ENCODE peak calls at places on chromosomes 5 and 9, in five cellular contexts. One of them, this sample, is unnamed.
A peak's percentile ranks its signal among the peaks of the same experiment; 100 is the strongest.

GRCh38 chr5:139146809-139147742 is 51.1 kb downstream of the SIL1 start:
- DNase-seq in activated effector memory CD4-positive, alpha-beta T cell treated with Interleukin-2 at 50 U/mL for 16 hours: no peak
- DNase-seq in fibroblast of pulmonary artery: no peak
- DNase-seq in HEK293T: no peak
- DNase-seq in NCI-H2171: no peak
- DNase-seq in this sample: no peak

GRCh38 chr5:176364765-176365662 is at the start of gene ARL10:
- DNase-seq in activated effector memory CD4-positive, alpha-beta T cell treated with Interleukin-2 at 50 U/mL for 16 hours: peak; percentile 34
- DNase-seq in fibroblast of pulmonary artery: peak; percentile 26
- DNase-seq in HEK293T: peak; percentile 77
- DNase-seq in NCI-H2171: peak; percentile 3
- DNase-seq in this sample: peak; percentile 79

GRCh38 chr9:98875536-98875935 is 68.1 kb downstream of the GALNT12 start:
- DNase-seq in activated effector memory CD4-positive, alpha-beta T cell treated with Interleukin-2 at 50 U/mL for 16 hours: no peak
- DNase-seq in fibroblast of pulmonary artery: no peak
- DNase-seq in HEK293T: no peak
- DNase-seq in NCI-H2171: no peak
- DNase-seq in this sample: no peak

GRCh38 chr9:78023003-78023741 is 8.4 kb downstream of the GNAQ start:
- DNase-seq in activated effector memory CD4-positive, alpha-beta T cell treated with Interleukin-2 at 50 U/mL for 16 hours: no peak
- DNase-seq in fibroblast of pulmonary artery: peak; percentile 85
- DNase-seq in HEK293T: no peak
- DNase-seq in NCI-H2171: no peak
- DNase-seq in this sample: peak; percentile 81

GRCh38 chr9:15764131-15764530 is 211.3 kb downstream of the CCDC171 start:
- DNase-seq in activated effector memory CD4-positive, alpha-beta T cell treated with Interleukin-2 at 50 U/mL for 16 hours: no peak
- DNase-seq in fibroblast of pulmonary artery: no peak
- DNase-seq in HEK293T: no peak
- DNase-seq in NCI-H2171: no peak
- DNase-seq in this sample: no peak

GRCh38 chr5:124891179-124891578 is 144.7 kb upstream of the ZNF608 start:
- DNase-seq in activated effector memory CD4-positive, alpha-beta T cell treated with Interleukin-2 at 50 U/mL for 16 hours: no peak
- DNase-seq in fibroblast of pulmonary artery: no peak
- DNase-seq in HEK293T: no peak
- DNase-seq in NCI-H2171: no peak
- DNase-seq in this sample: no peak

GRCh38 chr5:149429839-149430721 is 51.0 kb upstream of the IL17B start:
- DNase-seq in activated effector memory CD4-positive, alpha-beta T cell treated with Interleukin-2 at 50 U/mL for 16 hours: no peak
- DNase-seq in fibroblast of pulmonary artery: peak; percentile 65
- DNase-seq in HEK293T: no peak
- DNase-seq in NCI-H2171: no peak
- DNase-seq in this sample: no peak

GRCh38 chr5:66642538-66642937 is 46.3 kb downstream of the MAST4 start:
- DNase-seq in activated effector memory CD4-positive, alpha-beta T cell treated with Interleukin-2 at 50 U/mL for 16 hours: no peak
- DNase-seq in fibroblast of pulmonary artery: no peak
- DNase-seq in HEK293T: no peak
- DNase-seq in NCI-H2171: no peak
- DNase-seq in this sample: no peak

GRCh38 chr5:143182901-143183820 is 220.3 kb downstream of the NR3C1 start:
- DNase-seq in activated effector memory CD4-positive, alpha-beta T cell treated with Interleukin-2 at 50 U/mL for 16 hours: no peak
- DNase-seq in fibroblast of pulmonary artery: peak; percentile 91
- DNase-seq in HEK293T: no peak
- DNase-seq in NCI-H2171: no peak
- DNase-seq in this sample: no peak

GRCh38 chr9:88011005-88011766 is 36.9 kb upstream of the CDK20 start:
- DNase-seq in activated effector memory CD4-positive, alpha-beta T cell treated with Interleukin-2 at 50 U/mL for 16 hours: no peak
- DNase-seq in fibroblast of pulmonary artery: peak; percentile 18
- DNase-seq in HEK293T: peak; percentile 26
- DNase-seq in NCI-H2171: no peak
- DNase-seq in this sample: peak; percentile 62

GRCh38 chr9:82149647-82150046 is 161.1 kb downstream of the SPATA31D1 start:
- DNase-seq in activated effector memory CD4-positive, alpha-beta T cell treated with Interleukin-2 at 50 U/mL for 16 hours: no peak
- DNase-seq in fibroblast of pulmonary artery: no peak
- DNase-seq in HEK293T: no peak
- DNase-seq in NCI-H2171: peak; percentile 61
- DNase-seq in this sample: no peak

GRCh38 chr9:5665059-5665458 is 36.2 kb downstream of the RIC1 start:
- DNase-seq in activated effector memory CD4-positive, alpha-beta T cell treated with Interleukin-2 at 50 U/mL for 16 hours: no peak
- DNase-seq in fibroblast of pulmonary artery: peak; percentile 59
- DNase-seq in HEK293T: no peak
- DNase-seq in NCI-H2171: no peak
- DNase-seq in this sample: no peak

GRCh38 chr9:89433826-89434225 is 64.1 kb downstream of the SEMA4D start:
- DNase-seq in activated effector memory CD4-positive, alpha-beta T cell treated with Interleukin-2 at 50 U/mL for 16 hours: no peak
- DNase-seq in fibroblast of pulmonary artery: peak; percentile 13
- DNase-seq in HEK293T: no peak
- DNase-seq in NCI-H2171: no peak
- DNase-seq in this sample: peak; percentile 21

GRCh38 chr5:39794511-39794910 is 369.7 kb upstream of the DAB2 start:
- DNase-seq in activated effector memory CD4-positive, alpha-beta T cell treated with Interleukin-2 at 50 U/mL for 16 hours: no peak
- DNase-seq in fibroblast of pulmonary artery: no peak
- DNase-seq in HEK293T: no peak
- DNase-seq in NCI-H2171: no peak
- DNase-seq in this sample: peak; percentile 15

GRCh38 chr9:137461663-137462395 is 2.7 kb upstream of the NSMF start:
- DNase-seq in activated effector memory CD4-positive, alpha-beta T cell treated with Interleukin-2 at 50 U/mL for 16 hours: peak; percentile 77
- DNase-seq in fibroblast of pulmonary artery: peak; percentile 35
- DNase-seq in HEK293T: no peak
- DNase-seq in NCI-H2171: no peak
- DNase-seq in this sample: peak; percentile 54

GRCh38 chr5:132753135-132753987 is 6.1 kb downstream of the CCNI2 start:
- DNase-seq in activated effector memory CD4-positive, alpha-beta T cell treated with Interleukin-2 at 50 U/mL for 16 hours: no peak
- DNase-seq in fibroblast of pulmonary artery: no peak
- DNase-seq in HEK293T: peak; percentile 30
- DNase-seq in NCI-H2171: no peak
- DNase-seq in this sample: no peak

GRCh38 chr5:98397081-98397480 is 376.4 kb upstream of the RGMB start:
- DNase-seq in activated effector memory CD4-positive, alpha-beta T cell treated with Interleukin-2 at 50 U/mL for 16 hours: no peak
- DNase-seq in fibroblast of pulmonary artery: peak; percentile 55
- DNase-seq in HEK293T: no peak
- DNase-seq in NCI-H2171: no peak
- DNase-seq in this sample: peak; percentile 49

GRCh38 chr5:57824047-57824446 is 341.4 kb upstream of the ACTBL2 start:
- DNase-seq in activated effector memory CD4-positive, alpha-beta T cell treated with Interleukin-2 at 50 U/mL for 16 hours: no peak
- DNase-seq in fibroblast of pulmonary artery: peak; percentile 53
- DNase-seq in HEK293T: no peak
- DNase-seq in NCI-H2171: no peak
- DNase-seq in this sample: peak; percentile 52

GRCh38 chr9:124414612-124415011 is 630 bp downstream of the PSMB7 start:
- DNase-seq in activated effector memory CD4-positive, alpha-beta T cell treated with Interleukin-2 at 50 U/mL for 16 hours: no peak
- DNase-seq in fibroblast of pulmonary artery: no peak
- DNase-seq in HEK293T: no peak
- DNase-seq in NCI-H2171: no peak
- DNase-seq in this sample: no peak

GRCh38 chr5:76196886-76197489 is 113.8 kb downstream of the SV2C start:
- DNase-seq in activated effector memory CD4-positive, alpha-beta T cell treated with Interleukin-2 at 50 U/mL for 16 hours: no peak
- DNase-seq in fibroblast of pulmonary artery: no peak
- DNase-seq in HEK293T: no peak
- DNase-seq in NCI-H2171: no peak
- DNase-seq in this sample: no peak

GRCh38 chr5:14463629-14464028 is 118.0 kb upstream of the OTULINL start:
- DNase-seq in activated effector memory CD4-positive, alpha-beta T cell treated with Interleukin-2 at 50 U/mL for 16 hours: no peak
- DNase-seq in fibroblast of pulmonary artery: peak; percentile 86
- DNase-seq in HEK293T: peak; percentile 16
- DNase-seq in NCI-H2171: no peak
- DNase-seq in this sample: no peak

GRCh38 chr9:98811051-98811650 is 3.7 kb downstream of the GALNT12 start:
- DNase-seq in activated effector memory CD4-positive, alpha-beta T cell treated with Interleukin-2 at 50 U/mL for 16 hours: no peak
- DNase-seq in fibroblast of pulmonary artery: peak; percentile 75
- DNase-seq in HEK293T: no peak
- DNase-seq in NCI-H2171: no peak
- DNase-seq in this sample: peak; percentile 44

GRCh38 chr9:20594521-20594920 is 27.8 kb downstream of the MLLT3 start:
- DNase-seq in activated effector memory CD4-positive, alpha-beta T cell treated with Interleukin-2 at 50 U/mL for 16 hours: no peak
- DNase-seq in fibroblast of pulmonary artery: no peak
- DNase-seq in HEK293T: no peak
- DNase-seq in NCI-H2171: no peak
- DNase-seq in this sample: no peak

GRCh38 chr5:33072296-33072695 is 361.2 kb downstream of the NPR3 start:
- DNase-seq in activated effector memory CD4-positive, alpha-beta T cell treated with Interleukin-2 at 50 U/mL for 16 hours: no peak
- DNase-seq in fibroblast of pulmonary artery: no peak
- DNase-seq in HEK293T: no peak
- DNase-seq in NCI-H2171: no peak
- DNase-seq in this sample: no peak

GRCh38 chr5:158174918-158175663 is 316.1 kb upstream of the CLINT1 start:
- DNase-seq in activated effector memory CD4-positive, alpha-beta T cell treated with Interleukin-2 at 50 U/mL for 16 hours: no peak
- DNase-seq in fibroblast of pulmonary artery: peak; percentile 73
- DNase-seq in HEK293T: peak; percentile 77
- DNase-seq in NCI-H2171: peak; percentile 30
- DNase-seq in this sample: peak; percentile 92

GRCh38 chr5:136192526-136193395 is at the start of gene SMIM32:
- DNase-seq in activated effector memory CD4-positive, alpha-beta T cell treated with Interleukin-2 at 50 U/mL for 16 hours: no peak
- DNase-seq in fibroblast of pulmonary artery: peak; percentile 7
- DNase-seq in HEK293T: no peak
- DNase-seq in NCI-H2171: no peak
- DNase-seq in this sample: peak; percentile 33

This sample was measured in adipocyte.